ENCODE peak calls at places on chromosomes 3 and 15, in ten cellular contexts. V is progenitor cell of endocrine pancreas; Y is GM19239; D is activated T-helper 9 cell treated with anti-CD3 and anti-CD28 coated beads, Interleukin-2, amount 50 U/mL, for 16 hours; Q is AG20443; C is activated effector memory CD4-positive, alpha-beta T cell treated with Interleukin-2 at 50 U/mL for 16 hours; K is hepatic stellate cell; N is lung microvascular endothelial cell; A is tibial nerve; T is AG10803. B is an unnamed sample.

GRCh38 chr3:79005084-79005483 is 762.7 kb downstream of the ROBO1 start:
- DNase-seq in V (no peak), Y (no peak), D (no peak), Q (no peak), C (no peak), K (no peak), N (no peak), A (no peak), T (no peak), B (no peak)

GRCh38 chr3:39148116-39149058 is 5.0 kb downstream of the CSRNP1 start:
- DNase-seq in V (no peak), Y (no peak), D (no peak), Q (peak), C (no peak), K (no peak), N (peak), A (no peak), T (peak), B (no peak)

GRCh38 chr3:67580430-67581000 is 73.9 kb downstream of the SUCLG2 start:
- DNase-seq in V (no peak), Y (no peak), D (no peak), Q (no peak), C (no peak), K (no peak), N (no peak), A (no peak), T (no peak), B (no peak)

GRCh38 chr15:71089801-71090200 is 25.5 kb upstream of the THSD4 start:
- DNase-seq in V (no peak), Y (no peak), D (no peak), Q (no peak), C (no peak), K (no peak), N (no peak), A (no peak), T (peak), B (no peak)

GRCh38 chr3:128402319-128402718 is 64.4 kb downstream of the DNAJB8 start:
- DNase-seq in V (no peak), Y (no peak), D (no peak), Q (no peak), C (no peak), K (no peak), N (no peak), A (no peak), T (no peak), B (no peak)

GRCh38 chr3:34947849-34948248 is 691.5 kb upstream of the ARPP21 start:
- DNase-seq in V (no peak), Y (no peak), D (no peak), Q (no peak), C (no peak), K (peak), N (peak), A (no peak), T (peak), B (no peak)

GRCh38 chr3:139388961-139389551 is 391 bp downstream of the COPB2 start:
- DNase-seq in V (no peak), Y (no peak), D (no peak), Q (no peak), C (no peak), K (peak), N (peak), A (no peak), T (no peak), B (peak)

GRCh38 chr3:58200846-58201355 is 9.9 kb downstream of the DNASE1L3 start:
- DNase-seq in V (no peak), Y (no peak), D (no peak), Q (no peak), C (no peak), K (no peak), N (no peak), A (no peak), T (no peak), B (no peak)

GRCh38 chr3:7504886-7505775 is 644.2 kb downstream of the GRM7 start:
- DNase-seq in V (no peak), Y (no peak), D (no peak), Q (no peak), C (no peak), K (no peak), N (peak), A (no peak), T (no peak), B (no peak)

GRCh38 chr3:172211123-172211522 is 171.7 kb downstream of the FNDC3B start:
- DNase-seq in V (no peak), Y (no peak), D (no peak), Q (no peak), C (no peak), K (no peak), N (no peak), A (no peak), T (no peak), B (no peak)

GRCh38 chr3:131036200-131036816 is 9.6 kb downstream of the NEK11 start:
- DNase-seq in V (no peak), Y (no peak), D (no peak), Q (peak), C (no peak), K (peak), N (peak), A (no peak), T (peak), B (peak)

GRCh38 chr15:100602822-100603393 is 519 bp downstream of the ASB7 start:
- DNase-seq in V (no peak), Y (peak), D (peak), Q (peak), C (peak), K (no peak), N (peak), A (no peak), T (peak), B (peak)

B was measured in GM03348.